ENCODE peak calls at places on chromosomes 13 and 19, in five cellular contexts. V, X, N, Z and U are unnamed samples.

GRCh38 chr13:50731400-50731799 is 112.1 kb downstream of the DLEU7 start:
- DNase-seq in V (no peak), X (no peak), N (no peak), Z (no peak), U (no peak)

GRCh38 chr19:1035998-1036621 is 3.8 kb upstream of the ABCA7 start:
- DNase-seq in V (no peak), N (no peak), Z (no peak), X (no peak), U (no peak)

GRCh38 chr13:94660695-94661324 is 51.5 kb downstream of the SOX21 start:
- DNase-seq in N (peak), Z (no peak), V (no peak), X (no peak), U (peak)

GRCh38 chr13:69928262-69928661 is 179.4 kb upstream of the ATXN8OS start:
- DNase-seq in X (no peak), Z (no peak), V (no peak), N (no peak), U (no peak)

GRCh38 chr13:25541434-25542123 is 169.8 kb downstream of the ATP8A2 start:
- DNase-seq in N (no peak), V (no peak), Z (no peak), X (no peak), U (no peak)

GRCh38 chr13:24842533-24843278 is 78.7 kb downstream of the RNF17 start:
- DNase-seq in N (no peak), X (no peak), V (no peak), Z (no peak), U (no peak)

GRCh38 chr19:18478545-18479311 is 40.8 kb upstream of the ISYNA1 start:
- DNase-seq in Z (no peak), V (no peak), N (no peak), X (peak), U (peak)

GRCh38 chr13:46165485-46166220 is 16.3 kb downstream of the LCP1 start:
- DNase-seq in N (no peak), Z (no peak), X (no peak), V (no peak), U (no peak)

GRCh38 chr13:97448503-97449251 is 14.7 kb downstream of the RAP2A start:
- DNase-seq in Z (no peak), N (no peak), V (no peak), X (no peak), U (no peak)

GRCh38 chr19:4633140-4633967 is 6.0 kb upstream of the TNFAIP8L1 start:
- DNase-seq in N (peak), V (peak), X (peak), Z (no peak), U (peak)

GRCh38 chr19:29479941-29480340 is 45.9 kb upstream of the VSTM2B start:
- DNase-seq in N (no peak), X (no peak), Z (no peak), V (no peak), U (no peak)

GRCh38 chr13:46341112-46341711 is 45.8 kb downstream of the RUBCNL start:
- DNase-seq in N (no peak), V (no peak), Z (no peak), X (no peak), U (no peak)

GRCh38 chr19:29121684-29122083 is 91.3 kb downstream of the UQCRFS1 start:
- DNase-seq in N (peak), Z (peak), V (no peak), X (no peak), U (peak)

GRCh38 chr19:1016647-1017114 is 4.2 kb downstream of the TMEM259 start:
- DNase-seq in N (no peak), X (no peak), Z (no peak), V (no peak), U (no peak)

GRCh38 chr19:5246554-5247155 is 94.0 kb downstream of the PTPRS start:
- DNase-seq in X (no peak), N (no peak), Z (no peak), V (no peak), U (no peak)

GRCh38 chr13:53694814-53695533 is 666.4 kb downstream of the OLFM4 start:
- DNase-seq in X (no peak), Z (no peak), V (no peak), N (no peak), U (no peak)

GRCh38 chr19:35135389-35135909 is 590 bp upstream of the LGI4 start:
- DNase-seq in Z (no peak), N (peak), V (peak), X (peak), U (peak)

GRCh38 chr13:112064222-112064621 is 2.7 kb upstream of the SOX1 start:
- DNase-seq in X (no peak), Z (no peak), N (no peak), V (no peak), U (no peak)
- TF ChIP-seq YY1 in X (no peak), Z (no peak), N (no peak), V (no peak), U (no peak)

GRCh38 chr13:39037410-39037879 is 444 bp downstream of the PROSER1 start:
- DNase-seq in N (no peak), X (no peak), Z (no peak), V (no peak), U (no peak)
- TF ChIP-seq YY1 in N (no peak), X (no peak), Z (no peak), V (no peak), U (no peak)

DNA sequence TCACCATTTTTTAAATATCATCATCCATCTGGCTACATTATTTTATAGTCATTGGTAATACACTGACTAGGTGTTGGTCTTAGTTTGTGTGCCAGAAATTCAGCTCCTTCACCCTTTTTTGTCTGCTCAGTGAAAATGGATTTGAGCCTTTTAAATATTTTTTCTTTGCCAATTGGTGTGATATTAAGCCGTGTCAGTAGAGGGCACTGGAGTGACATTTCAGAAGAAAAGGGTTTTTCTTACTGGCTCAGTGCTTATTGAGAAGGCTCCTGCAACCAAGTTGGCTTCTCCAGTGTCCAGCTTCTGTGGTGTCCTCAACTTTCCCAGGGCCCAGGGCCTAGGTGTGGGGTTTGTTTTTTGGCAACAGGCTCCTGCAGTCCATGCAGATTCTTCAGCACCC is 546.6 kb downstream of the DACH1 start:
- DNase-seq in N (no peak), V (no peak), X (peak), Z (no peak), U (no peak)
- TF ChIP-seq YY1 in N (no peak), V (no peak), X (no peak), Z (no peak), U (no peak)

GRCh38 chr19:15231256-15231655 is 992 bp downstream of the EPHX3 start:
- DNase-seq in N (no peak), X (no peak), Z (no peak), V (no peak), U (no peak)
- TF ChIP-seq YY1 in N (no peak), X (no peak), Z (no peak), V (no peak), U (no peak)

GRCh38 chr19:45470147-45471081 is 2.6 kb downstream of the FOSB start:
- DNase-seq in N (peak), V (no peak), Z (no peak), X (no peak), U (no peak)
- TF ChIP-seq YY1 in N (no peak), V (no peak), Z (no peak), X (no peak), U (no peak)

DNA sequence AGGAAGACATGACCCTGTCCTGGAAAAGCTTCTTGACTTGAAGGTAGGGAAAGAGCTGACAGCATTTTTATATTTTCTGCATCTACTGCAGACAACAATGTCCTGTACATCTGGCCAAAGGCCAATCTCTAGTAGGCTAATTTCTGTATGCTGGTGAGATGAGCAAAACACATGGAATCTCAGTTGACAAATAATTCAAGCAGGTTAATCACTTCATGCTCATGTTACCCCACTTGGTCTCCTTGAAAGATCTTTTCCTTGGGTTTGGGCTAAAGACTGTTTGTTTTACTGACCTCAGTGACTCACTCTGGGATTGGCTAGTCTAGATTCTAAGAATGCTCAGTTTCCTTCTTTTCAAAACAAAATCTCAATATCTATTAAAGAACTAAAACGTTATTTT is 298.8 kb downstream of the LMO7 start:
- DNase-seq in N (no peak), X (no peak), Z (no peak), V (no peak), U (no peak)
- TF ChIP-seq YY1 in N (no peak), X (no peak), Z (no peak), V (no peak), U (no peak)

DNA sequence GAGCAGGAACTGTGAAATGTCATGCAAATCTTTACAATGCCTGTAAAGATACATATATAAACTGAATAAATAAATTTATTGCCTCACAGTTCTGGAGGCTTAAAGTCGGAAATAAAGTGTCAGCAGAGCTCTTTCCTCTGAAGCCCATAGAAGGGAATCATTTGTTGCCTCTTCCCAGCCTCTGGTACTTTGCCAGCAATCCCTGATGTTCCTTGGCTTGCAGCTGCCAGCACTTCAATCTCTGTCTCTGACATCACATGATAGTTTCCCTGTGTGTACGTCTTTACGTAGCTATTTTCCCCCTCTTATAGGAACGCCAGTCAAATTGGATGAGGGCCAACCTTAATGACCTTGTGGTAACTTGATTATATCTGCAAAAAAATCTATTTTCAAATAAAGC is 251.0 kb downstream of the LIG4 start:
- DNase-seq in Z (no peak), N (no peak), V (no peak), X (no peak), U (no peak)
- TF ChIP-seq YY1 in Z (no peak), N (no peak), V (no peak), X (no peak), U (no peak)

GRCh38 chr19:46860125-46860845 is 512 bp upstream of the ARHGAP35 start:
- DNase-seq in Z (peak), X (peak), V (peak), N (peak), U (peak)

GRCh38 chr19:46860846-46861690 is at the start of gene ARHGAP35:
- DNase-seq in N (peak), X (no peak), V (no peak), Z (no peak), U (peak)

GRCh38 chr19:46862504-46862835 is 1.7 kb downstream of the ARHGAP35 start:
- DNase-seq in Z (no peak), V (no peak), N (peak), X (no peak), U (no peak)

GRCh38 chr19:46862974-46863632 is 2.3 kb downstream of the ARHGAP35 start:
- DNase-seq in Z (no peak), X (no peak), N (peak), V (no peak), U (no peak)

GRCh38 chr19:46861691-46862503 is 1.1 kb downstream of the ARHGAP35 start:
- DNase-seq in Z (no peak), X (no peak), V (no peak), N (peak), U (no peak)
- TF ChIP-seq YY1 in Z (no peak), X (no peak), V (no peak), N (no peak), U (no peak)

DNA sequence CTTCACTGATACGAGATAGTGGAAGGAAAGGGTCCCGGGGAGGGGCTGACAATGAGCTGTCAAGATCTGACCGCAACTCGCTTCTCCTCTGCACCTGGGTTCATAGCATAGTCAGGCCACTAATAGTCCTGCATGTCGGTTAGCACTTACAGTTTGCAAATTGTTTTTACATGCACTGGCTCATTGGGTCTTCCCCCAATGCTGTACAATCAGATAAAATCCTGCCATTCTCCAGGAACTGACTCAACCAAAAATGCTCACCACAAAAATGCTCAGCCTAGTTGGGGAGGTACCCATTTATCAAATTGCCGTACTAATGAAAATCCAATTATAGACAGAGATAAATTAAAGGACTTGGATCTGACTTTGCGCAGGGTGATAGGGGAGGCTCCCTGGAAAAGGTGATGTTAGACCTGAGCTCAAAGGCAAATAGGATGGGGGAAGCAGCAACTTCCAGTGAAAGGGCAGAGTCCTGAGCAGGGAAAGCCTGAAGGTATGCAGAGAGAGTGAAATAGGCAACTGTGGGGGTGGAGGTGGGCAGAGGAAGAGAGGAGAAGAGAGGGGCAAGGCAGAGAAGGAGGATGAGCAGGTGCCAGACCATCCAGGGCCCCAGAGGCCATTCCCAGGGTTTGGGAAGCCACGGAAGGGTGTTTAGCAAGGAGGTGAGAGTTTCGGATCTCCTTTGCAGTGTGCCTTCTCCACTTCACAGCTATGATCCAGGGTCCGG is 326.1 kb upstream of the TSHZ3 start:
- DNase-seq in X (no peak), Z (no peak), V (no peak), N (no peak), U (no peak)
- TF ChIP-seq YY1 in X (no peak), Z (no peak), V (no peak), N (no peak), U (no peak)